ENCODE peak calls at places on chromosomes 4 and X, in four cellular contexts. One of them, this sample, is unnamed.

GRCh38 chr4:121190389-121190788 is 26.3 kb upstream of the TNIP3 start:
- DNase-seq in HCT116: no peak
- DNase-seq in choroid plexus epithelial cell: no peak
- DNase-seq in germinal center: no peak
- DNase-seq in this sample: no peak

GRCh38 chrX:65596270-65596669 is 61.7 kb upstream of the LAS1L start:
- DNase-seq in HCT116: no peak
- DNase-seq in choroid plexus epithelial cell: peak
- DNase-seq in germinal center: no peak
- DNase-seq in this sample: no peak

GRCh38 chrX:150508461-150509367 is 59.7 kb upstream of the MTM1 start:
- DNase-seq in HCT116: no peak
- DNase-seq in choroid plexus epithelial cell: peak
- DNase-seq in germinal center: no peak
- DNase-seq in this sample: no peak

GRCh38 chr4:105613326-105613725 is 60.9 kb downstream of the ARHGEF38 start:
- DNase-seq in HCT116: no peak
- DNase-seq in choroid plexus epithelial cell: no peak
- DNase-seq in germinal center: no peak
- DNase-seq in this sample: no peak

GRCh38 chrX:56788229-56788628 is 59.2 kb downstream of the NBDY start:
- DNase-seq in HCT116: no peak
- DNase-seq in choroid plexus epithelial cell: no peak
- DNase-seq in germinal center: no peak
- DNase-seq in this sample: no peak

GRCh38 chrX:3026074-3026588 is 15.1 kb upstream of the ARSF start:
- DNase-seq in HCT116: no peak
- DNase-seq in choroid plexus epithelial cell: no peak
- DNase-seq in germinal center: no peak
- DNase-seq in this sample: no peak

GRCh38 chrX:153866302-153867019 is 19.5 kb downstream of the L1CAM start:
- DNase-seq in HCT116: no peak
- DNase-seq in choroid plexus epithelial cell: no peak
- DNase-seq in germinal center: no peak
- DNase-seq in this sample: no peak

GRCh38 chrX:129823115-129823514 is 20.6 kb downstream of the ZDHHC9 start:
- DNase-seq in HCT116: no peak
- DNase-seq in choroid plexus epithelial cell: peak
- DNase-seq in germinal center: peak
- DNase-seq in this sample: peak

GRCh38 chr4:41268024-41268423 is 11.3 kb downstream of the UCHL1 start:
- DNase-seq in HCT116: no peak
- DNase-seq in choroid plexus epithelial cell: no peak
- DNase-seq in germinal center: no peak
- DNase-seq in this sample: no peak

GRCh38 chr4:83585982-83586508 is 50.1 kb downstream of the GPAT3 start:
- DNase-seq in HCT116: no peak
- DNase-seq in choroid plexus epithelial cell: no peak
- DNase-seq in germinal center: no peak
- DNase-seq in this sample: no peak

GRCh38 chrX:128310912-128311311 is 258.7 kb upstream of the ACTRT1 start:
- DNase-seq in HCT116: no peak
- DNase-seq in choroid plexus epithelial cell: no peak
- DNase-seq in germinal center: no peak
- DNase-seq in this sample: no peak

GRCh38 chr4:13546855-13547562 is 2.7 kb upstream of the NKX3-2 start:
- DNase-seq in HCT116: no peak
- DNase-seq in choroid plexus epithelial cell: no peak
- DNase-seq in germinal center: no peak
- DNase-seq in this sample: no peak

GRCh38 chrX:150211988-150212387 is 151.1 kb upstream of the MAMLD1 start:
- DNase-seq in HCT116: no peak
- DNase-seq in choroid plexus epithelial cell: peak
- DNase-seq in germinal center: no peak
- DNase-seq in this sample: no peak

GRCh38 chr4:169033660-169034059 is 23.6 kb upstream of the CBR4 start:
- DNase-seq in HCT116: peak
- DNase-seq in choroid plexus epithelial cell: peak
- DNase-seq in germinal center: no peak
- DNase-seq in this sample: no peak

GRCh38 chr4:108988514-108989195 is 225.8 kb upstream of the ETNPPL start:
- DNase-seq in HCT116: no peak
- DNase-seq in choroid plexus epithelial cell: peak
- DNase-seq in germinal center: no peak
- DNase-seq in this sample: no peak

GRCh38 chr4:98828801-98829200 is 100.1 kb downstream of the EIF4E start:
- DNase-seq in HCT116: peak
- DNase-seq in choroid plexus epithelial cell: peak
- DNase-seq in germinal center: no peak
- DNase-seq in this sample: no peak

GRCh38 chr4:17068396-17068795 is 170.0 kb upstream of the LDB2 start:
- DNase-seq in HCT116: no peak
- DNase-seq in choroid plexus epithelial cell: no peak
- DNase-seq in germinal center: no peak
- DNase-seq in this sample: no peak

GRCh38 chr4:154049457-154050181 is 260.7 kb upstream of the SFRP2 start:
- DNase-seq in HCT116: peak
- DNase-seq in choroid plexus epithelial cell: peak
- DNase-seq in germinal center: no peak
- DNase-seq in this sample: no peak

GRCh38 chr4:84231539-84232055 is 267.5 kb downstream of the NKX6-1 start:
- DNase-seq in HCT116: no peak
- DNase-seq in choroid plexus epithelial cell: no peak
- DNase-seq in germinal center: no peak
- DNase-seq in this sample: no peak

GRCh38 chr4:20137176-20137575 is 114.5 kb upstream of the SLIT2 start:
- DNase-seq in HCT116: no peak
- DNase-seq in choroid plexus epithelial cell: no peak
- DNase-seq in germinal center: no peak
- DNase-seq in this sample: no peak

GRCh38 chrX:71493111-71493613 is 39.7 kb upstream of the OGT start:
- DNase-seq in HCT116: no peak
- DNase-seq in choroid plexus epithelial cell: peak
- DNase-seq in germinal center: no peak
- DNase-seq in this sample: no peak

GRCh38 chr4:177246636-177247584 is 62.8 kb upstream of the NEIL3 start:
- DNase-seq in HCT116: no peak
- DNase-seq in choroid plexus epithelial cell: peak
- DNase-seq in germinal center: no peak
- DNase-seq in this sample: no peak

GRCh38 chr4:120816385-120816784 is 106.1 kb downstream of the PRDM5 start:
- DNase-seq in HCT116: no peak
- DNase-seq in choroid plexus epithelial cell: peak
- DNase-seq in germinal center: no peak
- DNase-seq in this sample: no peak

GRCh38 chr4:183906736-183907651 is 1.9 kb downstream of the STOX2 start:
- DNase-seq in HCT116: no peak
- DNase-seq in choroid plexus epithelial cell: no peak
- DNase-seq in germinal center: no peak
- DNase-seq in this sample: no peak

GRCh38 chr4:125719987-125720386 is 405.2 kb downstream of the FAT4 start:
- DNase-seq in HCT116: peak
- DNase-seq in choroid plexus epithelial cell: peak
- DNase-seq in germinal center: no peak
- DNase-seq in this sample: no peak

GRCh38 chr4:69858683-69859082 is 1.3 kb downstream of the SULT1E1 start:
- DNase-seq in HCT116: no peak
- DNase-seq in choroid plexus epithelial cell: peak
- DNase-seq in germinal center: no peak
- DNase-seq in this sample: no peak

GRCh38 chrX:47177079-47177478 is 16.6 kb upstream of the UBA1 start:
- DNase-seq in HCT116: no peak
- DNase-seq in choroid plexus epithelial cell: no peak
- DNase-seq in germinal center: no peak
- DNase-seq in this sample: no peak

This sample was measured in naive B cell.